ENCODE peak calls at places on chromosomes 1 and 21, in four cellular contexts. K is transverse colon, I is GM12865, P is epithelial cell of esophagus. H is an unnamed sample.
A peak's percentile ranks its signal among the peaks of the same experiment; 100 is the strongest.

GRCh38 chr1:68174173-68175113 is 57.9 kb downstream of the WLS start:
- DNase-seq in I (no peak), P (peak; percentile 96), K (peak; percentile 61), H (peak; percentile 89)

GRCh38 chr1:117919376-117919775 is 10.0 kb downstream of the GDAP2 start:
- DNase-seq in I (no peak), P (no peak), K (no peak), H (no peak)

GRCh38 chr1:210293191-210293607 is 35.5 kb upstream of the HHAT start:
- DNase-seq in K (peak; percentile 36), P (no peak), I (no peak), H (peak; percentile 50)

GRCh38 chr1:159869173-159869572 is 6.7 kb upstream of the VSIG8 start:
- DNase-seq in K (peak; percentile 45), I (no peak), P (peak; percentile 88), H (peak; percentile 57)

GRCh38 chr1:216346521-216346920 is 76.7 kb downstream of the USH2A start:
- DNase-seq in K (no peak), P (no peak), I (no peak), H (no peak)

GRCh38 chr21:21200939-21201610 is 202.9 kb downstream of the NCAM2 start:
- DNase-seq in K (no peak), I (no peak), P (no peak), H (peak; percentile 57)

GRCh38 chr1:7485086-7485780 is 285.9 kb upstream of the VAMP3 start:
- DNase-seq in K (no peak), I (no peak), P (no peak), H (no peak)

GRCh38 chr1:222525956-222526355 is 21.9 kb downstream of the HHIPL2 start:
- DNase-seq in K (no peak), P (no peak), I (no peak), H (no peak)

GRCh38 chr1:231958448-231958847 is 331.9 kb downstream of the DISC1 start:
- DNase-seq in P (no peak), I (no peak), K (no peak), H (peak; percentile 48)

GRCh38 chr1:64476251-64476952 is 6.5 kb downstream of the CACHD1 start:
- DNase-seq in K (no peak), P (peak; percentile 75), I (no peak), H (peak; percentile 66)

GRCh38 chr1:29271724-29272123 is 35.4 kb downstream of the PTPRU start:
- DNase-seq in I (no peak), K (peak; percentile 84), P (peak; percentile 76), H (peak; percentile 60)

DNA sequence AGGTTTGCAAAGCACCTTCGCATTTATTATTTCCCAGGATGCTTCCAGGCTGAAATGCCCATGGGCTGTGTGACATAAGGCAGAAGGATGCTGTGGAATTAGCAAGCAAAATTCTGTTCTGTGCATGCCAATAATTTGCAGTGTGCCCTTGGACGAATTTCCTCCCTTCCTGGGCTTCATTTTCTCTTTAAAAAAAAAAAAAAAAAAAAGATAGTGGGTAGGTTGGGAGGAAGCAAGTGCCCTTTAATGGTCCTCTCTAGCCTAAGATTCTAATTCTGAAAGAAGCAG is 2.5 kb upstream of the ID3 start:
- DNase-seq in P (no peak), I (no peak), K (no peak), H (no peak)
- H3K4me3 ChIP-seq in P (no peak overlapping the region), I (no peak overlapping the region), K (peak overlapping the region; percentile 6), H (no peak overlapping the region)

DNA sequence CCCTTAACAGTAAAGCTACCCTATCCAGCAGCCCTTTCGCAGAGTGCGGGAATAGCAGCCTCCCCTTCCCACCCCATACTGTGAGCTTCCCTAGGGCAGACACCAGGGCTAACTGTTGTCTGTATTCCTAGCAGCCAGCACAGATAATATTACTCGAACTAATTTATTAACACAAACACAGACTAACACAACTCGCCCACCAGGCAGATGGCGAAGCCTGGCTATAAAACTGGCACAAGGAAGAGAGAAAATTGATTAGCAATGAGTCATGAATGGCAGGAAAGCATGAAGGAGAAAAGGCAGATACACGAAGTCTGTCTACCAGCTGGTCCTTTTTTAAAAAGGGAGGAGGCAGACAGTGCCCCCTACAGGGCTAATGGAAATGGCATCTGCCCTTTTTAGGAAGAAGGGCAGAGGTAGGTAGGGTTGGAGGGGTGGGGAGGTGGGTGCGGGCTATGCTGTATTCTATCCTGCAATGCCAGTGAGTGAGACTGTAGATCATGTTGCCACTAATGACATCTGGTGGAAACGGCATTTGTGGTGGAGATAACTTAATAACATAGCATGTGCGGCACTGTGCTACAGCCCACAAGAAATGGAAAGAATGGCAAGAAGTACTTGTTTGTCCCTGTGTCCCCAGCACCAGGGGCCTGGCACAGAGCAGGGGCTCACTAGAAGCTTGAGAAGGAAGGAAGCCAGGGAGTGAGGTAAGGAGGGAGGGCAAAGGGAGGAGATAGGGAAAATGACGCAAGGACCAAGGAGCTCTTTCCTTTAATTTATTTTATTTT is 30.6 kb upstream of the CTPS1 start:
- DNase-seq in I (peak; percentile 52), P (peak; percentile 79), K (peak; percentile 58), H (peak; percentile 70)
- H3K4me3 ChIP-seq in I (no peak overlapping the region), P (no peak overlapping the region), K (no peak overlapping the region), H (no peak overlapping the region)

GRCh38 chr1:169680377-169681019 is 30.9 kb downstream of the SELL start:
- DNase-seq in I (peak; percentile 81), K (no peak), P (no peak), H (no peak)
- H3K4me3 ChIP-seq in I (no peak overlapping the region), K (no peak overlapping the region), P (no peak overlapping the region), H (no peak overlapping the region)

GRCh38 chr21:42655797-42656770 is 2.7 kb downstream of the PDE9A start:
- DNase-seq in I (no peak), P (peak; percentile 61), K (peak; percentile 68), H (no peak)
- H3K4me3 ChIP-seq in I (no peak overlapping the region), P (no peak overlapping the region), K (peak overlapping the region; percentile 58), H (no peak overlapping the region)

GRCh38 chr1:108877858-108878257 is 1.1 kb downstream of the GPSM2 start:
- DNase-seq in I (no peak), P (no peak), K (no peak), H (peak; percentile 33)

GRCh38 chr1:108877324-108877812 is 583 bp downstream of the GPSM2 start:
- DNase-seq in P (peak; percentile 45), I (no peak), K (peak; percentile 27), H (peak; percentile 34)

GRCh38 chr1:108880850-108881249 is 4.1 kb downstream of the GPSM2 start:
- DNase-seq in I (no peak), P (peak; percentile 64), K (no peak), H (peak; percentile 15)

GRCh38 chr1:108881369-108881768 is 4.6 kb downstream of the GPSM2 start:
- DNase-seq in P (peak; percentile 80), I (no peak), K (no peak), H (peak; percentile 20)

GRCh38 chr1:108878678-108879077 is 1.9 kb downstream of the GPSM2 start:
- DNase-seq in P (no peak), I (no peak), K (no peak), H (no peak)
- H3K4me3 ChIP-seq in P (peak overlapping the region; percentile 76), I (no peak overlapping the region), K (peak overlapping the region; percentile 79), H (no peak overlapping the region)

GRCh38 chr1:180953291-180953747 is 40.6 kb downstream of the KIAA1614 start:
- DNase-seq in K (peak; percentile 24), I (peak; percentile 35), P (peak; percentile 87), H (no peak)
- H3K4me3 ChIP-seq in K (peak overlapping the region; percentile 57), I (peak overlapping the region; percentile 46), P (peak overlapping the region; percentile 21), H (peak overlapping the region; percentile 54)

GRCh38 chr1:66778969-66779368 is 22.1 kb downstream of the INSL5 start:
- DNase-seq in I (peak; percentile 11), P (no peak), K (no peak), H (peak; percentile 12)

GRCh38 chr1:66777846-66778245 is 23.2 kb downstream of the INSL5 start:
- DNase-seq in K (no peak), P (no peak), I (no peak), H (no peak)

GRCh38 chr1:66775646-66776045 is 23.4 kb downstream of the DYNLT5 start:
- DNase-seq in I (no peak), K (no peak), P (no peak), H (no peak)

GRCh38 chr1:66778266-66778665 is 22.8 kb downstream of the INSL5 start:
- DNase-seq in P (no peak), I (no peak), K (no peak), H (peak; percentile 4)

GRCh38 chr1:66779475-66780078 is 21.5 kb downstream of the INSL5 start:
- DNase-seq in K (no peak), P (no peak), I (no peak), H (no peak)
- H3K4me3 ChIP-seq in K (no peak overlapping the region), P (no peak overlapping the region), I (no peak overlapping the region), H (no peak overlapping the region)

GRCh38 chr1:31802190-31803150 is 13.4 kb downstream of the SPOCD1 start:
- DNase-seq in I (no peak), P (no peak), K (no peak), H (peak; percentile 54)
- H3K4me3 ChIP-seq in I (no peak overlapping the region), P (no peak overlapping the region), K (peak overlapping the region; percentile 29), H (peak overlapping the region; percentile 52)

GRCh38 chr21:31444061-31444460 is 100.0 kb upstream of the TIAM1 start:
- DNase-seq in K (no peak), P (no peak), I (no peak), H (peak; percentile 15)

GRCh38 chr21:31442339-31442738 is 98.3 kb upstream of the TIAM1 start:
- DNase-seq in I (no peak), P (peak; percentile 56), K (no peak), H (no peak)

GRCh38 chr21:31447477-31447876 is 103.4 kb upstream of the TIAM1 start:
- DNase-seq in I (no peak), P (no peak), K (no peak), H (no peak)

GRCh38 chr21:31449912-31450535 is 106.0 kb upstream of the TIAM1 start:
- DNase-seq in K (no peak), P (no peak), I (no peak), H (no peak)

DNA sequence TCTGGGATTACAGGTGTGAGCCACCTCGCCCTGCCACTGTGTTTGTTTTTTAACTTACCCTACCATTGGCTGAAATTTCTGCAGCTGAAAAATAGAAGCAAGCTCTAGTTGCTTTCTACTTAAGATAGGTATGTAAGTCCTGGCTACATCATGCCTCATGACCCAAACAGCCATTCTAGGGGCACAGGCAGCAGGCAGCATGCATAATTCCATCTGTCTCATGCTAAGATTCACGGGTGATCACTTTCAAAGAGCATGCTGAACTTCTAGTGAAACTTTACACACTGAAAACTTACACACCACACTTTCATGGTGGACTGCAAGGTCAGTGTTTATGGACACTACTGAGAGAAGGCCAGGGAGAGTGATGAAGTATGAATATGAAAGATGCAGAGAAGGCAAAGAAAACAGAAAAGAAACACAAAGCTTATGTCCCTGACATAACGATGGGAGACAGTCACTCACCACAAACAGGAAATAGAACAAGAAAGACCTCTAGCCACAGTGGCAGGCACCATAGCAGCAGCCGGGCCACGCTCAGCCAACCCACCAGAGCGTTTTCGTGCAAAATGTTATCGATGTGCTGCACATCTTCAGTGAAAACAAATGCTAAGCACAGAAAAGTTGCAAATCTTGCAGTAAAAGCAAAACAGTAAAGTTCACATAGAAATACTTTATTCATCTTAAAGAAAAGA is 102.3 kb upstream of the TIAM1 start:
- DNase-seq in K (no peak), P (no peak), I (no peak), H (no peak)
- H3K4me3 ChIP-seq in K (no peak overlapping the region), P (no peak overlapping the region), I (no peak overlapping the region), H (no peak overlapping the region)

GRCh38 chr1:166974647-166975345 is 544 bp downstream of the ILDR2 start:
- DNase-seq in I (peak; percentile 28), K (no peak), P (no peak), H (no peak)
- H3K4me3 ChIP-seq in I (peak overlapping the region; percentile 79), K (peak overlapping the region; percentile 49), P (peak overlapping the region; percentile 38), H (peak overlapping the region; percentile 51)

H was measured in fibroblast of villous mesenchyme.